ENCODE peak calls at places on chromosomes 16 and 17, in four cellular contexts. B is tibial nerve, W is colonic mucosa, C is heart right ventricle. Z is an unnamed sample. For H3K4me1 and H3K36me3, the result is how much of the 10 kb centered on the place peaks cover.

GRCh38 chr17:27825459-27825858 is 25.1 kb upstream of the NOS2 start:
- DNase-seq in W (no peak), C (no peak), B (no peak), Z (no peak)

GRCh38 chr17:76090517-76091135 is 11.6 kb downstream of the ZACN start:
- DNase-seq in C (no peak), W (peak), B (no peak), Z (no peak)

GRCh38 chr17:59175076-59175475 is 19.5 kb downstream of the PRR11 start:
- DNase-seq in C (no peak), W (no peak), B (no peak), Z (no peak)

GRCh38 chr16:21163576-21163975 is 5.1 kb downstream of the LDAF1 start:
- DNase-seq in C (no peak), W (no peak), B (no peak), Z (no peak)

GRCh38 chr17:70687421-70687820 is 518.1 kb downstream of the KCNJ2 start:
- DNase-seq in W (no peak), C (no peak), B (no peak), Z (no peak)

GRCh38 chr17:45430738-45431530 is 1.7 kb downstream of the ARHGAP27 start:
- DNase-seq in B (no peak), W (peak), C (no peak), Z (no peak)

GRCh38 chr16:26645629-26646028 is 421.1 kb upstream of the C16orf82 start:
- DNase-seq in W (no peak), B (no peak), C (no peak), Z (peak)

GRCh38 chr17:42563543-42563942 is 1.6 kb downstream of the COASY start:
- DNase-seq in C (no peak), B (no peak), W (no peak), Z (no peak)

GRCh38 chr17:14303343-14304221 is 2.7 kb downstream of the HS3ST3B1 start:
- DNase-seq in W (no peak), C (no peak), B (no peak), Z (no peak)

GRCh38 chr16:67716097-67716496 is 3.0 kb downstream of the GFOD2 start:
- DNase-seq in B (no peak), C (no peak), W (no peak), Z (no peak)

GRCh38 chr16:84585886-84586285 is 32.0 kb downstream of the COTL1 start:
- DNase-seq in W (no peak), C (no peak), B (no peak), Z (no peak)

GRCh38 chr17:41367426-41368075 is 2.1 kb downstream of the KRT33B start:
- DNase-seq in W (no peak), C (no peak), B (no peak), Z (no peak)

GRCh38 chr16:89096768-89097527 is 3.3 kb downstream of the ACSF3 start:
- DNase-seq in B (no peak), C (no peak), W (no peak), Z (no peak)

GRCh38 chr17:80850817-80851216 is 140.8 kb upstream of the CHMP6 start:
- DNase-seq in C (no peak), B (no peak), W (no peak), Z (no peak)

GRCh38 chr16:67284699-67285646 is 5.6 kb downstream of the PLEKHG4 start:
- DNase-seq in C (peak), W (peak), B (no peak), Z (peak)

GRCh38 chr16:55078153-55078552 is 147.5 kb downstream of the IRX5 start:
- DNase-seq in B (no peak), C (no peak), W (no peak), Z (no peak)

GRCh38 chr16:55077231-55077630 is 146.6 kb downstream of the IRX5 start:
- DNase-seq in C (no peak), B (no peak), W (no peak), Z (no peak)

GRCh38 chr16:55078699-55079415 is 148.2 kb downstream of the IRX5 start:
- DNase-seq in B (no peak), W (no peak), C (no peak), Z (no peak)

GRCh38 chr16:55072976-55073375 is 142.3 kb downstream of the IRX5 start:
- DNase-seq in W (no peak), C (no peak), B (no peak), Z (no peak)

DNA sequence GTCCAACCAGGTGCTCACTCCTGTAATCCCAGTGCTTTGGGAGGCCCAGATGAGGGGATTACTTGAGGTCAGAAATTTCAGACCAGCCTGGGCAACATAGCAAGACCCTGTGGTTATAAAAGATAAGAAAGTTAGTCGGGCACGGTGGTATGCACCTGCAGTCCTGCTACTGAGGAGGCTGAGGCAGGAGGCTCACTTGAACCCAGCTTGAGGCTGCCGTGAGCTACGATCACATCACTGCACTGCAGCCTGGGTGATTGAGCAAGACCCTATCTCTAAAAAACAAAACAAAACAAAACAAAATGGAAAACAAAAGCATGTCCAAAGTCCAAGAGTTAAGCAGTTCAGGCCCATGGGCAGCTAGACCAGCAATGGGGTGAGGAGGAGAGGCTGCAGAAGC is 143.2 kb downstream of the IRX5 start:
- DNase-seq in C (no peak), B (no peak), W (no peak), Z (no peak)
- H3K4me1 ChIP-seq in C (under half), B (under half), W (under half), Z (under half)

DNA sequence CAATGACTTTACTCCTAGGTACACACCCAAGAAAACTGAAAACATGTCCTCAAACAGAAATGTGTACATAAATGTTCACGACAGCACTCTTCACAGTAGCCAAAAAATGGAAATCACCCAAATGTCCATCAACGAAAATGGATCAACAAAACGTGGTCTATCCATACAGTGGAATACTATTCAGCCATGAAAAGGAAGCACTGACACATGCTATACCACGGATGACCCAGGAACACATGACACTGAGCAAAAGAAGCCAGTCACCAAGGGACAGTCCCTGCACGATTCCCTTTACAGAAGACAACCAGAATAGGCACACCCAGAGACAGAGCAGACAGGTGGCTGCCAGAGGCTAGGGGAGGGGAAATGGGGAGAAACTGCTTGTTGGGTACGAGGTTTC is 11.3 kb downstream of the ZNF500 start:
- DNase-seq in B (no peak), W (no peak), C (no peak), Z (no peak)
- H3K36me3 ChIP-seq in B (half or more), W (under half), C (half or more), Z (under half)

GRCh38 chr17:77402159-77402731 is 261.5 kb downstream of the SEC14L1 start:
- DNase-seq in W (no peak), B (no peak), C (no peak), Z (no peak)

GRCh38 chr17:77403854-77404253 is 263.1 kb downstream of the SEC14L1 start:
- DNase-seq in W (no peak), B (no peak), C (no peak), Z (no peak)

GRCh38 chr17:77407321-77408277 is 266.8 kb downstream of the SEC14L1 start:
- DNase-seq in C (no peak), W (no peak), B (no peak), Z (no peak)

GRCh38 chr17:77405867-77406513 is 265.2 kb downstream of the SEC14L1 start:
- DNase-seq in W (no peak), B (no peak), C (no peak), Z (no peak)

DNA sequence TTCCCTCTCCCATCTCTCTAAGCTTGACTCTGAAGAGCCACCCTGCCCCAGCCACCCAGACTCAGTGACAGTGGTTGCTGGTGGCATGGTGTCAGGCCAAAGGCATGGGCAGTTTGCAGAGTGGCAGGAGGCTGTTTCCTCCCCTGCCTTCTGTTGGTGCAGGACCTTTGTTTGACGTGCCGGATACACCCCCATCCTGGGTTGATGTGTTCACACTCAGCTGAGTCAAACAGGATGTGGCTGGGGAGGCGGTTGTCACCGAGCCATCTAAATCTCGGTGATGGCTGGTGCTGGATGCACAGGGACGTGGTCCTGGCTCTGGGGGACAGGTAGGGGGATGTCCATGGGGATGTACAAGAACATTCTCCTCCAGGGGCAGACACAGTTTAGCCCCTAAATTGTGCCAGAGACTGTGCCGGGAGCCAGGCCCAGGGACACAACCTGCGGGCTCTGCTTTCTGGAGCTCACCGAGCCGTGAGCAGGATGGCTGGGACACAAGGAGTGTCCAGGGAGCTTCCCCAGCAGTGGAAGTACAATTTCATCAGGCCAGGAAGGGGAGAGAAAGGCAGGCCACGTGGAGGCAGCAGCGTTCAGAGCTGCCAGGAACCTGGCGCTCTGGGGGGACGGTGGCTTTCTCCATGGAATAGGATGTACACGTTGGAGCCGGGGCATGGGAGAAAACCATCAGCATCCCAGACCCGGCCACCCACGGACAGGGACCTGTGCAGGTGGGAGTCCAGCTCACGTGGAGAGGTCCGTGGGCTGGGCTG is 264.2 kb downstream of the SEC14L1 start:
- DNase-seq in W (peak), C (peak), B (no peak), Z (no peak)
- H3K4me1 ChIP-seq in W (under half), C (half or more), B (half or more), Z (under half)

GRCh38 chr17:1070411-1070810 is 73.5 kb downstream of the TIMM22 start:
- DNase-seq in C (no peak), B (no peak), W (no peak), Z (no peak)

GRCh38 chr17:1071103-1071825 is 74.3 kb downstream of the TIMM22 start:
- DNase-seq in B (no peak), W (no peak), C (no peak), Z (no peak)

GRCh38 chr17:1067282-1067956 is 70.5 kb downstream of the TIMM22 start:
- DNase-seq in W (no peak), C (peak), B (no peak), Z (no peak)

GRCh38 chr17:1068356-1068755 is 71.4 kb downstream of the TIMM22 start:
- DNase-seq in W (no peak), B (no peak), C (no peak), Z (no peak)

GRCh38 chr17:1069847-1070246 is 72.9 kb downstream of the TIMM22 start:
- DNase-seq in C (no peak), W (no peak), B (no peak), Z (no peak)
- H3K36me3 ChIP-seq in C (half or more), W (under half), B (half or more), Z (under half)